ENCODE peak calls at places on chromosomes 11 and 22, in four cellular contexts. U is brain microvascular endothelial cell, T is cardiac fibroblast, Q is stomach. H is an unnamed sample.
A peak's percentile ranks its signal among the peaks of the same experiment; 100 is the strongest.

GRCh38 chr11:75603791-75604736 is 42.0 kb downstream of the SERPINH1 start:
- DNase-seq in U (peak; percentile 77), T (peak; percentile 94), Q (no peak), H (peak; percentile 86)

GRCh38 chr11:112620621-112621394 is 340.4 kb upstream of the NCAM1 start:
- DNase-seq in U (no peak), T (peak; percentile 28), Q (no peak), H (no peak)

GRCh38 chr11:12889243-12889642 is 119.9 kb upstream of the RASSF10 start:
- DNase-seq in U (peak; percentile 43), T (peak; percentile 84), Q (no peak), H (peak; percentile 64)

GRCh38 chr11:35357893-35358292 is 61.5 kb downstream of the SLC1A2 start:
- DNase-seq in U (no peak), T (peak; percentile 40), Q (no peak), H (no peak)

GRCh38 chr11:126083829-126084607 is 21.4 kb upstream of the CDON start:
- DNase-seq in U (no peak), T (no peak), Q (no peak), H (no peak)

GRCh38 chr22:39343259-39344045 is 6.3 kb upstream of the SYNGR1 start:
- DNase-seq in U (peak; percentile 54), T (peak; percentile 65), Q (peak; percentile 75), H (no peak)

GRCh38 chr22:29108137-29108536 is 35.3 kb downstream of the KREMEN1 start:
- DNase-seq in U (no peak), T (peak; percentile 42), Q (no peak), H (no peak)

GRCh38 chr11:83691387-83692088 is 405.4 kb upstream of the CCDC90B start:
- DNase-seq in U (peak; percentile 24), T (peak; percentile 5), Q (peak; percentile 45), H (no peak)

GRCh38 chr22:48744967-48745841 is 1082.5 kb downstream of the BRD1 start:
- DNase-seq in U (no peak), T (no peak), Q (peak; percentile 8), H (no peak)

GRCh38 chr11:44270403-44271192 is 39.3 kb downstream of the ALX4 start:
- DNase-seq in U (no peak), T (no peak), Q (no peak), H (no peak)

GRCh38 chr11:126339866-126340434 is 15.5 kb upstream of the ST3GAL4 start:
- DNase-seq in U (no peak), T (peak; percentile 69), Q (peak; percentile 66), H (no peak)

GRCh38 chr11:64251986-64252837 is 882 bp downstream of the PLCB3 start:
- DNase-seq in U (no peak), T (peak; percentile 52), Q (peak; percentile 78), H (no peak)

DNA sequence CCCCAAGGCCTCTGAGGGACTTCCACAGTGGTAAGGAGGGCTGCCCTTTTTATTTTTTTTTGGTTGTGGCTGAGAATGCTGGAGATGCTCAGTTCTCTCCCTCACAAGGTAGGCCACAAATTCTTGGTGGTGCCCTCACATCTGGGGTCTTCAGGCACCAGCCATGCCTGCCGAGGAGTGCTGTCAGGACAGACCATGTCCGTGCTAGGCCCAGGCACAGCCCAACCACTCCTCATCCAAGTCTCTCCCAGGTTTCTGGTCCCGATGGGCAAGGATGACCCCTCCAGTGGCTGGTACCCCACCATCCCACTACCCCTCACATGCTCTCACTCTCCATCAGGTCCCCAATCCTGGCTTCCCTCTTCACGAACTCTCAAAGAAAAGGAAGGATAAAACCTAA is 4.2 kb downstream of the THY1 start:
- DNase-seq in U (no peak), T (no peak), Q (no peak), H (no peak)
- H3K4me3 ChIP-seq in U (no peak overlapping the region), T (no peak overlapping the region), Q (no peak overlapping the region), H (no peak overlapping the region)

GRCh38 chr11:18741783-18742182 is 15.8 kb upstream of the IGSF22 start:
- DNase-seq in U (no peak), T (no peak), Q (no peak), H (no peak)
- TF ChIP-seq CTCF in U (no peak), T (no peak), Q (no peak), H (no peak)

DNA sequence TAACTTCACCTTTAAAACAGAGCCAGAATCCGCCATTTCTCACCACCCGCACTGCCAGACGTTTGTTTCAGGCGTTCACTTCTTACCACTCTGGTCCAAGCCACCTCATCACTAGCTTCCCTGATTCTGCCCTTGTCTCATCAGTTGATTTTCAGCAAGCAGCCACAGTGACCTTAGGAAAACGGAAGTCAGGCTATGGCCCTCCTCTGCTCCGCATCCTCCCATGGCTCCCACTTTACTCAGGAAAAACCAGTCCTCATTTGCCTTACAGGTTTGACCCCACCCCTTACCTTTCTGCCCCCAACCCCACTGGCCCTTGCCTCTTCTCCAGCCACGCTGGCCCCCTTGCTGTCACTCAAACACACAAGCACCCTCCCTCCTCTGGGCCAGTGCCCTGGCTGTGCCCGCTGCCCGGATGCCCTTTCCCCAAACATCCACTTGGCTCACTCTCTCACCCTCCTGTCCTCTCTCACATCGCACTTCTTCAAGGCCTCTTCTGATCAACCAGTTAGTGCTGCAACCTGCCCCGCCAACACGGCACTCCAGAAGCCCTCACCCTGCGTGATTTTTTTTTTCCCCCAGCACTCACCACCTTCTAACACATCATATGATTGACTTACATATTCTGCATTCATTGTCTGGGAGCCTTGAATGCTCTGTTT is 18.9 kb downstream of the TPST2 start:
- DNase-seq in U (no peak), T (no peak), Q (no peak), H (no peak)
- H3K4me3 ChIP-seq in U (no peak overlapping the region), T (no peak overlapping the region), Q (no peak overlapping the region), H (no peak overlapping the region)

GRCh38 chr11:113874920-113875413 is 405 bp downstream of the USP28 start:
- DNase-seq in U (peak; percentile 6), T (peak; percentile 50), Q (no peak), H (no peak)
- TF ChIP-seq CTCF in U (no peak), T (no peak), Q (no peak), H (peak; percentile 2)

GRCh38 chr11:1411301-1411700 is 21.6 kb downstream of the BRSK2 start:
- DNase-seq in U (no peak), T (no peak), Q (no peak), H (no peak)
- H3K4me3 ChIP-seq in U (no peak overlapping the region), T (no peak overlapping the region), Q (no peak overlapping the region), H (no peak overlapping the region)

GRCh38 chr11:90391756-90392155 is 168.9 kb upstream of the CHORDC1 start:
- DNase-seq in U (no peak), T (no peak), Q (no peak), H (no peak)

GRCh38 chr11:90392692-90393091 is 169.8 kb upstream of the CHORDC1 start:
- DNase-seq in U (no peak), T (no peak), Q (no peak), H (no peak)
- TF ChIP-seq CTCF in U (no peak), T (no peak), Q (no peak), H (no peak)

DNA sequence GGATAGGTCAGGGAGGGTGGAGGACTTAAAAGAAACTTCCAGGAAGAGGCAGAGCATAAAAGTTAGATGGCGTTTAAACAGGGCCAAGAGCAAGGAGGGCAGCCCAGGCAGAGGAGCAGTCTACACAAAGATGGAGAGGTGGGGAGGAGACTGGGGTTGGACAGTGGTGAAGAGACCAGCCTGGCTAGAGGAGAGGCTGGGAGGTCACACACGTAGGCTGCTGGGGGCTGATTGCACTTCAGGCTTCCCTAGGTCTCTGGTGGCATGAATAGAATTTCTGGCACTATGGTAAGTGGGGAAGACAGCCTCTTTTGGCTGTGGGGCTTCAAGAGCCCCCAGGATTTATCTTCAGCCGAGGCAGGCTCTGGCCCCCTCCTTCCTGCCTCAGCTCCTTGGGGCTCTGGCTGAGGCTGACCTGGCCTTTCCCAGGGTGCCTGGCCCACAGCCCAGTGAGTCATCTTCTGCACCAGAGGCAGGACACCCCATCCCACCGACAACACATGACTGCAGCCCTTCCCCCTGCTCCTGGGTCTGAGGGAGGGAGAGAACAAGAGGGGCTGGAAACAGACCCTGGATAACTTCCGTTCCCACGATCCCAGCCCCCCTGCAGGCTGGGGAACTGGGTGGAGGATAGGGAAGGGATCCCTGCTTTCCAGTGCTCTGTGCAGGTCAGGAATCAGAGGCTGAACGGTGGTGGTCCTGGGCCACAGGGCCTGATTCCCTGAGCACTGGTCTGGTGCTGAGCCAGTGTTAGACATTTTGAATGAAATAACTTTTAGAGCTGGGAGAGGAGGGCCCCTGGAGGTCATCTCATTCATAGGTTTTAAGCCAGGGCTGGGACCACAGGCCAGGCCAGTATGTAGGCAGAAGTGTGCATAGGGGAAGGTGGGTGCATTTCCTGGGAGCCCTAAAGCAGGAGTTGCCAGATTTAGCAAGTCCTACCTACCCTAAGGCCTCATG is 26.4 kb downstream of the ARHGEF17 start:
- DNase-seq in U (peak; percentile 84), T (peak; percentile 88), Q (peak; percentile 65), H (no peak)
- H3K4me3 ChIP-seq in U (peak overlapping the region; percentile 1), T (no peak overlapping the region), Q (no peak overlapping the region), H (no peak overlapping the region)

GRCh38 chr22:31952094-31952401 is 7.7 kb downstream of the YWHAH start:
- DNase-seq in U (no peak), T (no peak), Q (no peak), H (no peak)

GRCh38 chr22:31952459-31952858 is 8.1 kb downstream of the YWHAH start:
- DNase-seq in U (peak; percentile 83), T (peak; percentile 90), Q (no peak), H (peak; percentile 72)

GRCh38 chr22:31951201-31952093 is 7.1 kb downstream of the YWHAH start:
- DNase-seq in U (no peak), T (no peak), Q (no peak), H (no peak)

GRCh38 chr22:31948002-31948401 is 3.7 kb downstream of the YWHAH start:
- DNase-seq in U (no peak), T (no peak), Q (no peak), H (no peak)

GRCh38 chr22:31950226-31950625 is 5.9 kb downstream of the YWHAH start:
- DNase-seq in U (no peak), T (no peak), Q (no peak), H (no peak)
- TF ChIP-seq CTCF in U (no peak), T (no peak), Q (no peak), H (no peak)

GRCh38 chr11:45858751-45859398 is 11.6 kb downstream of the CRY2 start:
- DNase-seq in U (no peak), T (no peak), Q (no peak), H (no peak)
- H3K4me3 ChIP-seq in U (no peak overlapping the region), T (no peak overlapping the region), Q (no peak overlapping the region), H (no peak overlapping the region)

GRCh38 chr11:134975866-134976265 is 563.8 kb upstream of the B3GAT1 start:
- DNase-seq in U (no peak), T (no peak), Q (no peak), H (no peak)

GRCh38 chr11:134981824-134982223 is 569.8 kb upstream of the B3GAT1 start:
- DNase-seq in U (no peak), T (no peak), Q (no peak), H (no peak)

GRCh38 chr11:134976540-134976939 is 564.5 kb upstream of the B3GAT1 start:
- DNase-seq in U (no peak), T (no peak), Q (no peak), H (no peak)

GRCh38 chr11:134980819-134981710 is 569.0 kb upstream of the B3GAT1 start:
- DNase-seq in U (no peak), T (no peak), Q (no peak), H (no peak)

DNA sequence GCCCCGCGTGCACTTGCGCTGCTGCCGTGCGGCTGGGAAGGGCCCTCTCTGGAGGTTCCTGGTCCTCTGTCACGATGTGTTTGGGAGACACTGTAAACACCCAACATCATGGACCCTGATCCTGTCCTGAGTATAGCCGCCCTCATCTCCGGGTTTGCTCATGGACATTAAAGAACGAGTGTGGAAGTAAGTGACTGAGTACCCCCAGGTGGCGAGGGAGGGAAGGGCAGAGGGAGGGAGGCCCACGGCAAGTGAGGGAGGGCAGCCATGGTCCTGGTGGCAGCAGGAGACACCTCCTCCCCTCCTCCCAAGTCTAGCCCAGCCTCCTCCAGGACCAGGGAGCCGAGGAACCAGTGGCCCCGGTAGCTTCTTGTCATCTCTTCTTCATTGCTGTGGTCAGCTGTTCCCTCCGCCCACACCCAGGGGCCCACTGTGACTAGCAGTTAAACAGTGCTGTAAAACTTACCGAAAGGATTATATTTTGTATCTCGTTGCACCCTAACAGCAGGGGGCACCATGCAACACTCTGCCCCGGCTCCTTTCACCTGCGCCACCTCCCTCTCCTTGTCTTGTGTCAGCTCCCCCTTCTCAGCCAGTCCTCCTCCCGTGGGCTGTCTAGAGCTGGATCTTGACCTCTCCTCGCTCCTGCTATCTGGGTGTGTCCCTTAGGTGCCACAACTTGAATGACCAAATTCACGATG is 566.5 kb upstream of the B3GAT1 start:
- DNase-seq in U (no peak), T (no peak), Q (no peak), H (no peak)
- TF ChIP-seq CTCF in U (peak; percentile 19), T (no peak), Q (no peak), H (no peak)